ENCODE peak calls at places on chromosomes 3 and 15, in six cellular contexts. Y is left lung, K is colonic mucosa, E is astrocyte of the spinal cord, B is neural crest cell, R is A549. Q is an unnamed sample.

GRCh38 chr3:45182915-45183881 is 37.0 kb upstream of the CDCP1 start:
- DNase-seq in Y (no peak), K (peak), E (peak), B (no peak), R (peak), Q (no peak)

GRCh38 chr15:56758770-56759449 is 25.6 kb upstream of the ZNF280D start:
- DNase-seq in Y (no peak), K (no peak), E (peak), B (no peak), R (peak), Q (no peak)

GRCh38 chr3:50156991-50157493 is 1.9 kb downstream of the SEMA3F start:
- DNase-seq in Y (no peak), K (peak), E (no peak), B (no peak), R (no peak), Q (no peak)

GRCh38 chr15:31871159-31871886 is 159.0 kb upstream of the CHRNA7 start:
- DNase-seq in Y (no peak), K (peak), E (no peak), B (no peak), R (no peak), Q (no peak)

GRCh38 chr15:69976366-69976994 is 121.2 kb downstream of the TLE3 start:
- DNase-seq in Y (no peak), K (peak), E (peak), B (peak), R (peak), Q (peak)

GRCh38 chr15:43974852-43975251 is 148.1 kb downstream of the WDR76 start:
- DNase-seq in Y (no peak), K (no peak), E (no peak), B (no peak), R (no peak), Q (no peak)

GRCh38 chr3:87626471-87626995 is 350.1 kb upstream of the POU1F1 start:
- DNase-seq in Y (no peak), K (no peak), E (peak), B (no peak), R (no peak), Q (no peak)

GRCh38 chr3:128382221-128382807 is 84.4 kb downstream of the DNAJB8 start:
- DNase-seq in Y (no peak), K (peak), E (no peak), B (no peak), R (no peak), Q (no peak)

GRCh38 chr3:104546301-104546700 is 820.4 kb upstream of the ALCAM start:
- DNase-seq in Y (no peak), K (no peak), E (no peak), B (no peak), R (no peak), Q (no peak)

GRCh38 chr15:82572311-82572710 is 32.1 kb upstream of the RPS17 start:
- DNase-seq in Y (no peak), K (no peak), E (no peak), B (no peak), R (no peak), Q (no peak)

GRCh38 chr3:42535981-42536784 is 33.7 kb downstream of the VIPR1 start:
- DNase-seq in Y (peak), K (peak), E (no peak), B (no peak), R (peak), Q (peak)

GRCh38 chr3:176906046-176906905 is 291.0 kb downstream of the TBL1XR1 start:
- DNase-seq in Y (no peak), K (no peak), E (peak), B (no peak), R (peak), Q (no peak)

GRCh38 chr15:89429986-89430385 is 66.4 kb downstream of the RHCG start:
- DNase-seq in Y (no peak), K (no peak), E (no peak), B (no peak), R (no peak), Q (no peak)

GRCh38 chr15:89428246-89428645 is 68.1 kb downstream of the RHCG start:
- DNase-seq in Y (no peak), K (no peak), E (no peak), B (no peak), R (no peak), Q (no peak)

GRCh38 chr15:89423981-89424380 is 72.4 kb downstream of the RHCG start:
- DNase-seq in Y (no peak), K (no peak), E (no peak), B (no peak), R (no peak), Q (no peak)

GRCh38 chr15:89429023-89429422 is 67.4 kb downstream of the RHCG start:
- DNase-seq in Y (peak), K (no peak), E (no peak), B (no peak), R (peak), Q (no peak)

GRCh38 chr15:89426500-89426899 is 69.9 kb downstream of the RHCG start:
- DNase-seq in Y (no peak), K (no peak), E (no peak), B (no peak), R (no peak), Q (no peak)
- TF ChIP-seq CTCF in Y (no peak), K (no peak), E (no peak), B (no peak), R (no peak), Q (no peak)

DNA sequence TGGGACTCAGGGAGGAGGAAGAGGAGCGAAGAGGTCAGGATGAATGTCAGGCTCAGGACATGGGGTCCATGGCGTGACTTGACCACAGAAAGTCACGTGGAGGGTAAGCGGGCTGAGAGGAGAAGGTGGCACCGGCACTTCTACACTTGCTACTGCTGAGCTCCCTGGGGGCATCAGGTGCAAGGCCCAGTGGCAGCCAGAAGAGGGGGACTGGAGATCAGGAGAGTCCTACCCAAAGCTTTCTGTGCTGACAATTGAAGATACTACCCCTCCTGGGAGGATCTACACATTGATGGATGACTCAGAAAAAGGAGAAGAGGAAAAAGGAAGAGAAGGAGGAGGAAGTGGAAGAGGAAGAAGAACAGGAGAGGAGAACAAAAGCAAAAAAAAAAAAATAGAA is 41.3 kb downstream of the MYO5C start:
- DNase-seq in Y (no peak), K (no peak), E (no peak), B (no peak), R (peak), Q (peak)
- TF ChIP-seq CTCF in Y (no peak), K (no peak), E (no peak), B (no peak), R (no peak), Q (no peak)

DNA sequence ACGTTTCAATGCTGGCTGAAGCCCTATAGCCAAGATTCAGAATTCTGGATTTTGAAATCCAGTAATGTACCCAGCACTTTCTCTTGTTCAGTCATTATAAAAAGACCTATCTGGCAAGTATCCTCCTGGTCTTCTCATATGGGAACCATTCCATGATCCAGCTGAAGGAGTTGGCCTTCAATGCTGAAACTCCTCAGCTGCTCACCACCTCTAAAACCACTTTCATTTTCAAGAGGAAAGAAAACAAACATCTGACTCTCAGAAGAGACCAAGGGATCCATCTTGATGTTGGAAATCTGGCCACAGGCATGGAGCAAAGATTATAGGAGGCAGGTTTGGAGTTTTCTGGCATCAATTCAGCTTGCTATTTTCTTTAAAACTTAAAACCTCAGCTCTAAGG is 235.4 kb downstream of the FMN1 start:
- DNase-seq in Y (no peak), K (no peak), E (peak), B (no peak), R (no peak), Q (no peak)
- TF ChIP-seq CTCF in Y (no peak), K (no peak), E (no peak), B (no peak), R (no peak), Q (no peak)

DNA sequence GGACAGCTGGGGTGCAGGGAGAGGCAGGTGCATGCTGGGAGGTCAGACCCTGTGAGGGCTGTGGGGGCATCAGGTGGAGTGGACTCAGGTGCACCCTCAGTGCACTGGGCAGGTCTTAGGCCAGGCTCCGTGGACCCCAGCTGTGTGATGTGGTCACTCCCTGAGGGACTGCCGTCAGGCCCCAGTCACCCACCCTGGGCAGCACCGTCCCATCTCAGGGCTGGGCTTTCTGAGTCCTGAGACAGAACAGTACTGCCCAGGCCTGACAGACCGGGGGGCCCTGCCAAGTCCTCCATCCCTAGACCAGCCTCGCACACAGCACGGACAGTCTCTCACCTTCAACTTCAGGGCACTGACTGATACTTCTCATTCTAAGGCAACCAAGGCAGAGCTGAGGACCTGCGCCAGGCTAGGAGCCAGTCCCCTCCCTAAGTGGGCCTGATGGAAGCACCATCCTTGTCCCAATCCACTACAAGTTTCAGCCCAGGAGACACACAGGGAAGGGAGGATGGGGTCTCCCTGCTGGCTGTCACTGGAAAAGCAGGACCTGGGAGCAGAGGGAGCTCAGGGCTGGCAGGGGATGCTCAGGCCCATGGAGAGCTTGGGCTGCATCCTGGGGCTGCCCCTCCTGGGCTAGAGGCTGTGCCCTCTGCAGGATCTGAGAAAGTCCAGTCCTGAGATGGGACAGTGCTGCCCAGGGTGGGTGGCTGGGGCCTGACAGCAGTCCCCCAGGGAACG is 86.3 kb downstream of the LMLN start:
- DNase-seq in Y (no peak), K (no peak), E (no peak), B (no peak), R (no peak), Q (no peak)
- TF ChIP-seq CTCF in Y (no peak), K (no peak), E (no peak), B (no peak), R (no peak), Q (no peak)

GRCh38 chr3:123876858-123877257 is 7.3 kb downstream of the MYLK start:
- DNase-seq in Y (no peak), K (no peak), E (no peak), B (no peak), R (no peak), Q (no peak)
- TF ChIP-seq CTCF in Y (no peak), K (no peak), E (no peak), B (peak), R (peak), Q (no peak)

DNA sequence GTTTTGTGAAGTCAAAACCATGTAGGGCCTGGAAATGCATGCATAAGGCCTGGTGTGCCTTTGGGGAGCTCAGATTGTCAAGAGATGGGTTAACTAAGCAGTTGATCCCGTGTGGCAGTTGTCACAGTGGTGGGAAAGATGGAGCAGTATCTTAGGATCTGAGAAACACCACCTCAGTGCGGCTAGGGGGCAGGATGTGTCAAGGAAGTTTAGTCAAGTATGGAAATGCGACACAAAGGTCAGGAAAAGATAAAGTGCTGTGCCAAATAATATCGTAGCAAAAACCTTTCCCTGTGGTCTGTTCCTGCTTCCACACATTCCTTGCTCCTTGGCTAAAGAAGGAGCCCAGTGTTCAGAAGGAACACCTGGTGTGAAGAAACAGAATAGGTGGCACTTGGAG is 396.4 kb downstream of the EDEM1 start:
- DNase-seq in Y (no peak), K (no peak), E (no peak), B (no peak), R (peak), Q (no peak)
- TF ChIP-seq CTCF in Y (no peak), K (peak), E (no peak), B (no peak), R (no peak), Q (no peak)

GRCh38 chr3:164883161-164883560 is 195.1 kb downstream of the SI start:
- DNase-seq in Y (no peak), K (no peak), E (no peak), B (no peak), R (no peak), Q (no peak)
- TF ChIP-seq CTCF in Y (no peak), K (no peak), E (no peak), B (no peak), R (no peak), Q (no peak)

DNA sequence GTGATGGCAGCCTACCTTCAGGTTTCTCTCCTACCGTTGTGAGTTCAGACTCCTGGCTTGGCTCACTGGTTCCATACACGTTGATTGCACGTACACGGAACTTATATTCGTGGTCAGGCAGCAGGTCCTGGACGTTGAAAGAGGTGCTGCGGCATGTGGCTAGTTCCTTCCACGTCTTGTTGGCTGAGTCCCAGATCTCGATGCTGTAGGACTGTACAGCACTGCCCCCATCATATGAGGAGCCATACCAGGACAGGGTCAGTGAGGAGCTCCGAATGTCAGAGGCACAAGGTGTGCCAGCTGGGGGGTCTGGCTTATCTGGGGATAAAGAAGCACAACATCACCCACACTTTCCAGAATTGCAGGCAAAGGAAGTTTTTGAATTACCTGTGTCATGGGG is 72.3 kb upstream of the HACD2 start:
- DNase-seq in Y (no peak), K (no peak), E (no peak), B (no peak), R (no peak), Q (no peak)
- TF ChIP-seq CTCF in Y (no peak), K (no peak), E (no peak), B (no peak), R (no peak), Q (no peak)

Q was measured in endothelial cell.